ENCODE peak calls at places on chromosomes 16 and 17, in six cellular contexts. G is fibroblast of lung, J is neural progenitor cell, F is GM12878, A is H9, E is OCI-LY7. I is an unnamed sample.

GRCh38 chr17:564526-564925 is 150.1 kb downstream of the VPS53 start:
- DNase-seq in F (no peak), J (no peak), E (no peak), G (no peak), A (no peak), I (no peak)

GRCh38 chr16:53837421-53837820 is 133.5 kb downstream of the FTO start:
- DNase-seq in E (no peak), J (no peak), A (no peak), F (no peak), G (peak; percentile 44), I (no peak)

GRCh38 chr16:9091867-9092281 is 430 bp downstream of the HAPSTR1 start:
- DNase-seq in E (peak; percentile 57), G (no peak), A (no peak), J (no peak), F (no peak), I (no peak)

GRCh38 chr16:85898521-85899442 is at the start of gene IRF8:
- DNase-seq in E (peak; percentile 92), F (peak; percentile 59), A (peak; percentile 72), G (peak; percentile 19), J (peak; percentile 90), I (peak; percentile 45)

GRCh38 chr16:54080524-54081008 is 206.0 kb downstream of the IRX3 start:
- DNase-seq in F (no peak), A (no peak), E (no peak), G (peak; percentile 99), J (no peak), I (peak; percentile 99)

GRCh38 chr16:566475-567361 is at the start of gene NHLRC4:
- DNase-seq in F (no peak), J (peak; percentile 48), E (peak; percentile 90), A (peak; percentile 86), G (peak; percentile 60), I (no peak)

GRCh38 chr16:11233727-11234376 is 22.2 kb downstream of the SOCS1 start:
- DNase-seq in J (no peak), A (peak; percentile 52), E (peak; percentile 46), G (no peak), F (no peak), I (no peak)

GRCh38 chr17:19354748-19355147 is 7.8 kb downstream of the B9D1 start:
- DNase-seq in J (no peak), E (no peak), G (no peak), F (no peak), A (no peak), I (no peak)

GRCh38 chr17:39607057-39607850 is 466 bp downstream of the NEUROD2 start:
- DNase-seq in J (peak; percentile 72), G (no peak), F (no peak), A (peak; percentile 62), E (no peak), I (no peak)

GRCh38 chr17:65446043-65446442 is 115.4 kb downstream of the AXIN2 start:
- DNase-seq in J (no peak), E (no peak), A (no peak), F (no peak), G (no peak), I (no peak)

GRCh38 chr16:28131210-28131609 is 67.7 kb upstream of the GSG1L start:
- DNase-seq in F (no peak), J (no peak), G (no peak), A (no peak), E (no peak), I (no peak)

GRCh38 chr17:29766796-29767327 is 144.2 kb upstream of the CORO6 start:
- DNase-seq in A (no peak), F (no peak), J (no peak), E (no peak), G (peak; percentile 47), I (no peak)

GRCh38 chr17:35416659-35417058 is 15.6 kb downstream of the SLFN12 start:
- DNase-seq in J (no peak), F (no peak), E (no peak), A (no peak), G (no peak), I (no peak)

GRCh38 chr17:58244958-58245357 is 6.6 kb downstream of the LPO start:
- DNase-seq in E (no peak), J (no peak), G (no peak), F (no peak), A (no peak), I (no peak)

GRCh38 chr17:58248955-58249269 is 10.5 kb downstream of the LPO start:
- DNase-seq in G (no peak), E (no peak), A (no peak), J (no peak), F (no peak), I (no peak)

GRCh38 chr17:58247511-58248363 is 9.4 kb downstream of the LPO start:
- DNase-seq in G (no peak), J (no peak), A (no peak), E (no peak), F (no peak), I (no peak)

GRCh38 chr17:58245428-58246103 is 7.2 kb downstream of the LPO start:
- DNase-seq in J (no peak), F (no peak), E (no peak), A (no peak), G (no peak), I (no peak)

DNA sequence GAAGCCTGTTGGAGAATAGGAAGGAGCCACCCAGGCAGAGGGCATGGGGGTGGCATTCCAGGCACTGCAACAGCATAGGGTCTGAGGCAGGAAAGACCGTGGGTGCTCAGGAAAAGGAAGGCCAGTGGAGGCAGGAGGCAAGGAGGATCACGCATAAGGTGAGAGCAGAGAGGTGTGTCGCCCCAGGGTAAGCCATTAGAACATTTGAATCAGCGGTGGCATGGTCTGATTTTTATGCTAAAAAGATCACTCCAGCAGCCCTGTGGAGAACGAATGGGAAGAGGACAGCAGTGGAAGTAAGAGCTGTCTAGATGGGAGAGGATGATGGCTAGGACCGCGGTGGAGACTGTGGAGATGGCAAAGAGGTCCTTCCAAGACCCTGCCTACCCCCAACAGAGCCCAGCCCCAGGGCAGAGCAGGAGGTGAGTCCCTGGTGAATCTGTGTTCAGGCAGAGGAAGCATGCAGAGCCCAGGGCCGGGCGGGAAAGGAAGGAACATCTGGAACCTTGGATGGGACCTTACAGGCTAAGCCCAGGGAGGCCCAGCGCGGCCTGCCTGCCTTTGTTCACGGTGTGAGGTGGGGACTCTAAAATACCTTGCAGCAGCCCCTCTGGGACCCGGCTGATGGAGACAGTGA is 7.8 kb downstream of the LPO start:
- DNase-seq in F (no peak), E (no peak), J (no peak), A (peak; percentile 22), G (no peak), I (no peak)
- H4K20me1 ChIP-seq in F (no peaks in the 10 kb centered on the region), E (no peaks in the 10 kb centered on the region), J (no peaks in the 10 kb centered on the region), A (no peaks in the 10 kb centered on the region), G (no peaks in the 10 kb centered on the region), I (no peaks in the 10 kb centered on the region)

DNA sequence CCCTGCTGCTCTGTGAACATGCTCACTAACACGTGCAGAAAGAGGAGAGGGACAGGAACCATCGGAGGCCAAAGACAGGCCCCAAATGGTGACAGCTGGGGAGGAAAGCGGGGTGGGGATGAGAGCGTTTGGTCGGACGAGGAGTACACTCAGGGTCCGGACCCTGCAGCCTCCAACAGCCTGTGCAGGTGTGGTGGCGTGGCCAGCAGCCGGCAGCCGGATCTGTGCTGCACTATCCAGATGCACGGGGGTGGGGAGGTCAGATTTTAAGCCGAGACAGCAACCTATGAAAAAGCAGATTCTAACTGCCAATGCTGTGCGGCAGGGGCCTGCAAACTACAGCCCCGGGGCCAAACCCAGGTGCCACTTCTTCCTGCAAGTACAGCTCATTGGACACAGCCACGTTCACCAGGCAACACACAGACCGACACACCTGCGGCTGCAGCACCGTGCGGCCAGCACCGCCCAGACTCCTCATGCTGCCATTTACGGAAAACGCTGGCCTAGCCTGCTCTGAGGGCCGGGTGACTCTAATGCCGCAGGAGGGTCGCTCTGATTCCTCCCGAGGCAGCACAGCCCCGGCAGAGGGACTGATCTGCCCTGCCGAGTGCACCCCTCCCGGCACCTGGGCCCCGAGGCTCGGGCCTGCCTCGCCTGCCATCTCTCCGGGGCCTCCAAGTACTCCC is 21.2 kb downstream of the SLC16A3 start:
- DNase-seq in A (no peak), J (no peak), F (no peak), G (no peak), E (no peak), I (no peak)
- H3K79me2 ChIP-seq in A (peaks cover 4% of the 10 kb centered on the region), J (peaks cover 53% of the 10 kb centered on the region), F (no peaks in the 10 kb centered on the region), G (peaks cover 50% of the 10 kb centered on the region), E (no peaks in the 10 kb centered on the region), I (peaks cover 78% of the 10 kb centered on the region)

GRCh38 chr16:67855789-67856188 is 8.3 kb upstream of the CENPT start:
- DNase-seq in J (no peak), F (no peak), G (no peak), A (no peak), E (no peak), I (no peak)
- H4K20me1 ChIP-seq in J (peaks cover 100% of the 10 kb centered on the region), F (no peaks in the 10 kb centered on the region), G (no peaks in the 10 kb centered on the region), A (no peaks in the 10 kb centered on the region), E (no peaks in the 10 kb centered on the region), I (peaks cover 86% of the 10 kb centered on the region)

DNA sequence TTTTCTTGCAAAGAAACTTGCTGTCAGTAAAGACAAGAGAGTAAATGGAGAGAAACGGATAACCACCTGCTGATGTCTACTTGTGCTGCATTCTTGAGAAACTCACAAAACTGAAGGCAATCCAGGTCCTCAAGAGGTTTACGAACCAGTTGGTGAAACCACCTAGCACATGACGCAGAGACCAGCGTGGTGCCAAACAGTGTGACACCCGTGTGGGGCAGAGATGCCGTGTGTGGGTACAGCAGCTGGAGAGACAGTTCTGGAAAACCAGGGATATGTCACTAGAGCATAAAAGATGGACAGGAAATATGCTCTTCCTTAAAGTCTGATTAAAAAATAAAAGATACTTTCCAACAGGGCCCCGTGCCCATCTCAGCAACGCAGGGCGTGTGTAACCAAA is 110.0 kb downstream of the ZFHX3 start:
- DNase-seq in J (no peak), A (no peak), G (no peak), E (no peak), F (no peak), I (no peak)
- H3K79me2 ChIP-seq in J (no peaks in the 10 kb centered on the region), A (no peaks in the 10 kb centered on the region), G (peaks cover 55% of the 10 kb centered on the region), E (no peaks in the 10 kb centered on the region), F (no peaks in the 10 kb centered on the region), I (peaks cover 68% of the 10 kb centered on the region)

GRCh38 chr17:17769869-17770361 is 66.9 kb downstream of the SREBF1 start:
- DNase-seq in E (no peak), A (no peak), J (no peak), G (no peak), F (no peak), I (no peak)
- H4K20me1 ChIP-seq in E (no peaks in the 10 kb centered on the region), A (no peaks in the 10 kb centered on the region), J (peaks cover 96% of the 10 kb centered on the region), G (peaks cover 2% of the 10 kb centered on the region), F (no peaks in the 10 kb centered on the region), I (peaks cover 90% of the 10 kb centered on the region)

GRCh38 chr17:82595893-82596292 is 52.4 kb downstream of the WDR45B start:
- DNase-seq in F (no peak), E (no peak), J (no peak), G (no peak), A (no peak), I (no peak)
- H3K79me2 ChIP-seq in F (no peaks in the 10 kb centered on the region), E (no peaks in the 10 kb centered on the region), J (peaks cover 8% of the 10 kb centered on the region), G (peaks cover 2% of the 10 kb centered on the region), A (no peaks in the 10 kb centered on the region), I (peaks cover 48% of the 10 kb centered on the region)

DNA sequence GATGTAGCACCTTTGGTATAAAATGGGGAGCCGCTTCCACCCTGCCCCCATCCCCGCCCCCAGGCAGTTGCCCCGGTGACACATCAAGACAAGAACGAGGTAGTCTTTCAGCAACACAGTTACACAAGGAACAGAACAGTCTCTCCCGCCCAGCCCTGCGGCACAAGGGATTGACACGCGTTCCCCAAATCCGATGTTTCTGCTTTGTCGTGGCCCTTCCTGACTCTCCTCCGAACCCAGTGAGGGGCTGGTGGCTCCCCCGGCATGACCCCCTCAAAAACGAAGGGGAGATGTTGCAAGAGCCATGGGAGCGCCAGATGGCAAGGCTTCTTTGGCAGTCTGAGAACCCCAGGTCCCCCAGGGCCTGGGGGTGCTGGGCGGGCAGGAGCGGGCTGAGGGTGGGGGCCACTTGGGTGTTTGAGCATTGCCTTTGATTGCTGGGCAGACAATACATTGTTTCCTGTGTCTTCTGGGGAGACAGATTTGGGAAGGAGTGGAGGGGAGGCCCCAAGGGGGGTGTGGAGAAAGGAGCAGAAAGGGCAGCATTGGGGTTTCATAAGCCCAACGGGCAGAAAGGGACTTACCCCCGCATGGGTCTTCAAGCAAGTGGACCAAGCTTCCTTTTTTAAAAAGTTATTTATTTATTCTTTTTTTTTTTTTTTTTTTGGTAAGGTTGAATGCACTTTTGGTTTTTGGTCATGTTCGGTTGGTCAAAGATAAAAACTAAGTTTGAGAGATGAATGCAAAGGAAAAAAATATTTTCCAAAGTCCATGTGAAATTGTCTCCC is 16.6 kb downstream of the COL1A1 start:
- DNase-seq in E (no peak), G (peak; percentile 65), J (peak; percentile 31), A (no peak), F (no peak), I (no peak)
- H4K20me1 ChIP-seq in E (no peaks in the 10 kb centered on the region), G (peaks cover 1% of the 10 kb centered on the region), J (no peaks in the 10 kb centered on the region), A (no peaks in the 10 kb centered on the region), F (no peaks in the 10 kb centered on the region), I (peaks cover 84% of the 10 kb centered on the region)

I was measured in astrocyte.